ENCODE peak calls at places on chromosome 2, in ten cellular contexts. F is chondrocyte; C is stimulated activated naive CD4-positive, alpha-beta T cell treated with Interleukin-2 at 50 U/mL for 16 hours; A is HT1080; R is fibroblast of lung; K is activated CD4-positive, alpha-beta T cell treated with anti-CD3 and anti-CD28 coated beads, Interleukin-2, amount 50 U/mL, for 4 hours; Y is C1 segment of cervical spinal cord; D is tibial nerve; N is natural killer cell treated with Interleukin-12 subunit alpha and Interleukin-12 subunit beta and Interleukin-15 and Interleukin-18, amount 100 ng/mL, for 72 hours; U is erythroblast. E is an unnamed sample.

GRCh38 chr2:70978388-70979357 is at the start of gene ANKRD53:
- DNase-seq in A (no peak), U (peak; percentile 75), C (no peak), F (no peak), N (peak; percentile 67), R (peak; percentile 45), Y (no peak), D (no peak), K (no peak), E (no peak)

GRCh38 chr2:169815849-169816248 is 8.9 kb downstream of the METTL5 start:
- DNase-seq in Y (no peak), C (no peak), N (no peak), K (no peak), R (peak; percentile 49), F (no peak), A (peak; percentile 82), D (no peak), U (no peak), E (peak; percentile 92)

GRCh38 chr2:54634564-54635511 is 88.6 kb upstream of the EML6 start:
- DNase-seq in R (peak; percentile 49), N (no peak), Y (no peak), C (no peak), D (no peak), F (no peak), A (peak; percentile 75), U (no peak), K (no peak), E (peak; percentile 94)

GRCh38 chr2:74052732-74053712 is 68.3 kb downstream of the TET3 start:
- DNase-seq in K (no peak), C (no peak), D (no peak), F (no peak), N (no peak), A (no peak), U (no peak), R (no peak), Y (no peak), E (no peak)

GRCh38 chr2:134739879-134740301 is 21.1 kb upstream of the TMEM163 start:
- DNase-seq in K (no peak), D (no peak), A (peak; percentile 86), F (no peak), U (no peak), C (no peak), R (no peak), N (no peak), Y (no peak), E (peak; percentile 85)

GRCh38 chr2:234974501-234975385 is 22.9 kb downstream of the SH3BP4 start:
- DNase-seq in D (no peak), A (no peak), U (no peak), Y (no peak), R (peak; percentile 76), K (no peak), F (no peak), N (no peak), C (no peak), E (peak; percentile 35)

GRCh38 chr2:33442528-33443069 is 33.9 kb upstream of the RASGRP3 start:
- DNase-seq in K (no peak), R (no peak), Y (no peak), F (no peak), D (no peak), N (no peak), A (no peak), C (no peak), U (no peak), E (no peak)

GRCh38 chr2:238930216-238930615 is 82.3 kb downstream of the TWIST2 start:
- DNase-seq in F (peak; percentile 17), N (no peak), A (no peak), R (no peak), K (no peak), Y (no peak), U (no peak), D (no peak), C (no peak), E (no peak)

GRCh38 chr2:64873472-64873924 is 115.7 kb upstream of the SLC1A4 start:
- DNase-seq in K (peak; percentile 77), N (peak; percentile 69), R (no peak), F (no peak), C (peak; percentile 67), Y (peak; percentile 26), D (peak; percentile 65), U (peak; percentile 78), A (peak; percentile 68), E (peak; percentile 45)

GRCh38 chr2:35454966-35455638 is 900.5 kb upstream of the CRIM1 start:
- DNase-seq in N (no peak), K (no peak), D (no peak), F (no peak), R (no peak), A (peak; percentile 82), U (no peak), Y (no peak), C (no peak), E (peak; percentile 90)

GRCh38 chr2:158973511-158973956 is 5.1 kb downstream of the TANC1 start:
- DNase-seq in R (peak; percentile 69), Y (no peak), D (no peak), N (no peak), K (no peak), C (no peak), U (no peak), A (no peak), F (no peak), E (no peak)

GRCh38 chr2:233929352-233929843 is 12.2 kb downstream of the TRPM8 start:
- DNase-seq in F (no peak), R (no peak), Y (no peak), U (peak; percentile 20), N (no peak), A (peak; percentile 52), D (no peak), C (no peak), K (no peak), E (peak; percentile 23)

GRCh38 chr2:232146294-232146693 is 184.8 kb downstream of the DIS3L2 start:
- DNase-seq in Y (no peak), U (no peak), K (no peak), A (no peak), R (no peak), F (no peak), N (no peak), D (no peak), C (no peak), E (no peak)

GRCh38 chr2:126761981-126762878 is 106.3 kb downstream of the GYPC start:
- DNase-seq in A (no peak), R (no peak), N (no peak), Y (no peak), K (peak; percentile 15), C (no peak), U (no peak), F (no peak), D (no peak), E (no peak)

GRCh38 chr2:70552501-70553333 is 909 bp downstream of the TGFA start:
- DNase-seq in U (no peak), R (no peak), A (no peak), N (no peak), D (no peak), C (no peak), F (no peak), K (no peak), Y (no peak), E (peak; percentile 60)

GRCh38 chr2:150211164-150211631 is 276.3 kb downstream of the RND3 start:
- DNase-seq in A (no peak), D (no peak), K (no peak), C (no peak), N (no peak), Y (no peak), F (no peak), R (peak; percentile 84), U (no peak), E (no peak)

GRCh38 chr2:237693281-237694039 is 66.1 kb downstream of the LRRFIP1 start:
- DNase-seq in A (peak; percentile 81), D (no peak), K (no peak), U (peak; percentile 51), R (peak; percentile 61), F (no peak), C (no peak), Y (no peak), N (no peak), E (peak; percentile 87)